ENCODE peak calls at places on chromosomes 13 and 19, in eight cellular contexts. One of them, this sample, is unnamed.

GRCh38 chr13:46551410-46552301 is 1.3 kb upstream of the LRCH1 start:
- DNase-seq in IMR-90: peak; percentile 75
- DNase-seq in GM23248: peak; percentile 88
- DNase-seq in body of pancreas: peak; percentile 86
- DNase-seq in HepG2: peak; percentile 61
- DNase-seq in ascending aorta: no peak
- DNase-seq in psoas muscle: peak; percentile 78
- DNase-seq in Peyer's patch: peak; percentile 87
- DNase-seq in this sample: peak; percentile 58

GRCh38 chr13:93227280-93227905 is 786 bp downstream of the GPC6 start:
- DNase-seq in IMR-90: peak; percentile 52
- DNase-seq in GM23248: peak; percentile 72
- DNase-seq in HepG2: peak; percentile 28
- DNase-seq in Peyer's patch: no peak
- DNase-seq in body of pancreas: no peak
- DNase-seq in psoas muscle: peak; percentile 34
- DNase-seq in ascending aorta: no peak
- DNase-seq in this sample: no peak

GRCh38 chr19:4088975-4089374 is 22.3 kb upstream of the ZBTB7A start:
- DNase-seq in Peyer's patch: no peak
- DNase-seq in ascending aorta: no peak
- DNase-seq in psoas muscle: no peak
- DNase-seq in GM23248: no peak
- DNase-seq in IMR-90: no peak
- DNase-seq in HepG2: no peak
- DNase-seq in body of pancreas: no peak
- DNase-seq in this sample: no peak

GRCh38 chr19:8005534-8006256 is at the start of gene ELAVL1:
- DNase-seq in IMR-90: peak; percentile 85
- DNase-seq in body of pancreas: peak; percentile 91
- DNase-seq in ascending aorta: peak; percentile 45
- DNase-seq in psoas muscle: peak; percentile 92
- DNase-seq in GM23248: peak; percentile 97
- DNase-seq in HepG2: peak; percentile 74
- DNase-seq in Peyer's patch: peak; percentile 95
- DNase-seq in this sample: peak; percentile 28

GRCh38 chr13:83895994-83896580 is 13.8 kb upstream of the SLITRK1 start:
- DNase-seq in ascending aorta: no peak
- DNase-seq in IMR-90: peak; percentile 6
- DNase-seq in HepG2: no peak
- DNase-seq in GM23248: no peak
- DNase-seq in Peyer's patch: no peak
- DNase-seq in psoas muscle: no peak
- DNase-seq in body of pancreas: no peak
- DNase-seq in this sample: no peak

GRCh38 chr19:339262-339887 is 5.2 kb downstream of the MIER2 start:
- DNase-seq in IMR-90: peak; percentile 22
- DNase-seq in ascending aorta: no peak
- DNase-seq in HepG2: no peak
- DNase-seq in psoas muscle: no peak
- DNase-seq in GM23248: peak; percentile 23
- DNase-seq in body of pancreas: no peak
- DNase-seq in Peyer's patch: peak; percentile 6
- DNase-seq in this sample: no peak

GRCh38 chr19:58468216-58468839 is 1.4 kb downstream of the ZNF324 start:
- DNase-seq in ascending aorta: no peak
- DNase-seq in IMR-90: peak; percentile 9
- DNase-seq in psoas muscle: no peak
- DNase-seq in HepG2: no peak
- DNase-seq in Peyer's patch: no peak
- DNase-seq in body of pancreas: no peak
- DNase-seq in GM23248: peak; percentile 27
- DNase-seq in this sample: no peak

GRCh38 chr19:33638167-33639033 is 16.6 kb downstream of the CHST8 start:
- DNase-seq in IMR-90: no peak
- DNase-seq in ascending aorta: no peak
- DNase-seq in GM23248: no peak
- DNase-seq in psoas muscle: no peak
- DNase-seq in body of pancreas: no peak
- DNase-seq in HepG2: no peak
- DNase-seq in Peyer's patch: no peak
- DNase-seq in this sample: no peak

GRCh38 chr19:18253716-18254115 is 20.5 kb downstream of the IQCN start:
- DNase-seq in GM23248: peak; percentile 58
- DNase-seq in HepG2: no peak
- DNase-seq in body of pancreas: no peak
- DNase-seq in IMR-90: no peak
- DNase-seq in psoas muscle: no peak
- DNase-seq in Peyer's patch: peak; percentile 72
- DNase-seq in ascending aorta: no peak
- DNase-seq in this sample: no peak

GRCh38 chr19:53908933-53909415 is at the start of gene CACNG7:
- DNase-seq in ascending aorta: no peak
- DNase-seq in Peyer's patch: no peak
- DNase-seq in GM23248: no peak
- DNase-seq in HepG2: no peak
- DNase-seq in psoas muscle: no peak
- DNase-seq in IMR-90: no peak
- DNase-seq in body of pancreas: no peak
- DNase-seq in this sample: no peak

GRCh38 chr13:80939581-80939980 is 598.7 kb upstream of the SPRY2 start:
- DNase-seq in ascending aorta: no peak
- DNase-seq in GM23248: no peak
- DNase-seq in body of pancreas: no peak
- DNase-seq in Peyer's patch: no peak
- DNase-seq in IMR-90: no peak
- DNase-seq in psoas muscle: no peak
- DNase-seq in HepG2: no peak
- DNase-seq in this sample: no peak

GRCh38 chr13:105336706-105337582 is 1198.5 kb downstream of the EFNB2 start:
- DNase-seq in body of pancreas: no peak
- DNase-seq in GM23248: no peak
- DNase-seq in psoas muscle: no peak
- DNase-seq in HepG2: no peak
- DNase-seq in Peyer's patch: no peak
- DNase-seq in IMR-90: peak; percentile 55
- DNase-seq in ascending aorta: no peak
- DNase-seq in this sample: no peak

GRCh38 chr13:44819245-44819644 is 170.0 kb downstream of the NUFIP1 start:
- DNase-seq in IMR-90: peak; percentile 95
- DNase-seq in Peyer's patch: no peak
- DNase-seq in GM23248: peak; percentile 73
- DNase-seq in psoas muscle: no peak
- DNase-seq in ascending aorta: no peak
- DNase-seq in HepG2: peak; percentile 57
- DNase-seq in body of pancreas: no peak
- DNase-seq in this sample: no peak

GRCh38 chr13:47148543-47148942 is 251.7 kb upstream of the HTR2A start:
- DNase-seq in psoas muscle: no peak
- DNase-seq in GM23248: no peak
- DNase-seq in ascending aorta: no peak
- DNase-seq in HepG2: no peak
- DNase-seq in body of pancreas: no peak
- DNase-seq in IMR-90: no peak
- DNase-seq in Peyer's patch: no peak
- DNase-seq in this sample: no peak

GRCh38 chr19:38293281-38293680 is 10.8 kb upstream of the C19orf33 start:
- DNase-seq in IMR-90: no peak
- DNase-seq in GM23248: no peak
- DNase-seq in ascending aorta: no peak
- DNase-seq in Peyer's patch: no peak
- DNase-seq in HepG2: no peak
- DNase-seq in psoas muscle: no peak
- DNase-seq in body of pancreas: no peak
- DNase-seq in this sample: no peak

GRCh38 chr19:58558623-58559274 is 338 bp upstream of the UBE2M start:
- DNase-seq in GM23248: peak; percentile 99
- DNase-seq in Peyer's patch: peak; percentile 99
- DNase-seq in HepG2: peak; percentile 95
- DNase-seq in ascending aorta: peak; percentile 92
- DNase-seq in body of pancreas: peak; percentile 99
- DNase-seq in IMR-90: peak; percentile 98
- DNase-seq in psoas muscle: peak; percentile 99
- DNase-seq in this sample: peak; percentile 94

GRCh38 chr19:44260695-44261446 is 1.2 kb downstream of the ZNF233 start:
- DNase-seq in body of pancreas: no peak
- DNase-seq in Peyer's patch: no peak
- DNase-seq in HepG2: peak; percentile 6
- DNase-seq in GM23248: peak; percentile 9
- DNase-seq in ascending aorta: no peak
- DNase-seq in psoas muscle: no peak
- DNase-seq in IMR-90: no peak
- DNase-seq in this sample: no peak

GRCh38 chr13:111880185-111880584 is 186.8 kb upstream of the SOX1 start:
- DNase-seq in body of pancreas: no peak
- DNase-seq in IMR-90: no peak
- DNase-seq in HepG2: no peak
- DNase-seq in Peyer's patch: no peak
- DNase-seq in GM23248: no peak
- DNase-seq in psoas muscle: no peak
- DNase-seq in ascending aorta: no peak
- DNase-seq in this sample: no peak

GRCh38 chr19:15828121-15828620 is 12.7 kb upstream of the OR10H1 start:
- DNase-seq in IMR-90: no peak
- DNase-seq in HepG2: no peak
- DNase-seq in Peyer's patch: no peak
- DNase-seq in body of pancreas: no peak
- DNase-seq in GM23248: no peak
- DNase-seq in ascending aorta: no peak
- DNase-seq in psoas muscle: no peak
- DNase-seq in this sample: no peak

GRCh38 chr13:109672545-109672944 is 113.8 kb downstream of the IRS2 start:
- DNase-seq in body of pancreas: no peak
- DNase-seq in IMR-90: peak; percentile 19
- DNase-seq in ascending aorta: no peak
- DNase-seq in Peyer's patch: no peak
- DNase-seq in psoas muscle: no peak
- DNase-seq in HepG2: no peak
- DNase-seq in GM23248: no peak
- DNase-seq in this sample: no peak

GRCh38 chr19:31276831-31277230 is 72.4 kb downstream of the TSHZ3 start:
- DNase-seq in ascending aorta: no peak
- DNase-seq in GM23248: no peak
- DNase-seq in IMR-90: no peak
- DNase-seq in psoas muscle: no peak
- DNase-seq in body of pancreas: no peak
- DNase-seq in HepG2: no peak
- DNase-seq in Peyer's patch: no peak
- DNase-seq in this sample: no peak

GRCh38 chr19:8241646-8242045 is 32.5 kb downstream of the CERS4 start:
- DNase-seq in Peyer's patch: no peak
- DNase-seq in HepG2: no peak
- DNase-seq in body of pancreas: no peak
- DNase-seq in psoas muscle: no peak
- DNase-seq in IMR-90: no peak
- DNase-seq in ascending aorta: no peak
- DNase-seq in GM23248: no peak
- DNase-seq in this sample: no peak

GRCh38 chr19:11931513-11931912 is 6.6 kb downstream of the ZNF700 start:
- DNase-seq in IMR-90: no peak
- DNase-seq in GM23248: no peak
- DNase-seq in body of pancreas: no peak
- DNase-seq in ascending aorta: no peak
- DNase-seq in Peyer's patch: no peak
- DNase-seq in psoas muscle: no peak
- DNase-seq in HepG2: no peak
- DNase-seq in this sample: no peak

GRCh38 chr13:33940898-33941297 is 122.9 kb downstream of the RFC3 start:
- DNase-seq in IMR-90: peak; percentile 4
- DNase-seq in ascending aorta: no peak
- DNase-seq in psoas muscle: no peak
- DNase-seq in Peyer's patch: no peak
- DNase-seq in GM23248: no peak
- DNase-seq in body of pancreas: no peak
- DNase-seq in HepG2: no peak
- DNase-seq in this sample: no peak

GRCh38 chr19:40600086-40600917 is 867 bp upstream of the LTBP4 start:
- DNase-seq in ascending aorta: no peak
- DNase-seq in psoas muscle: peak; percentile 46
- DNase-seq in GM23248: no peak
- DNase-seq in Peyer's patch: no peak
- DNase-seq in body of pancreas: no peak
- DNase-seq in HepG2: no peak
- DNase-seq in IMR-90: no peak
- DNase-seq in this sample: no peak
- H3K27me3 ChIP-seq in ascending aorta: no peaks in the 10 kb centered on the region
- H3K27me3 ChIP-seq in psoas muscle: no peaks in the 10 kb centered on the region
- H3K27me3 ChIP-seq in GM23248: peaks cover 32% of the 10 kb centered on the region
- H3K27me3 ChIP-seq in Peyer's patch: no peaks in the 10 kb centered on the region
- H3K27me3 ChIP-seq in body of pancreas: peaks cover 27% of the 10 kb centered on the region
- H3K27me3 ChIP-seq in HepG2: peaks cover 6% of the 10 kb centered on the region
- H3K27me3 ChIP-seq in IMR-90: no peaks in the 10 kb centered on the region
- H3K27me3 ChIP-seq in this sample: no peaks in the 10 kb centered on the region

GRCh38 chr19:50562329-50562728 is 5.9 kb downstream of the LRRC4B start:
- DNase-seq in psoas muscle: no peak
- DNase-seq in IMR-90: no peak
- DNase-seq in ascending aorta: no peak
- DNase-seq in GM23248: no peak
- DNase-seq in body of pancreas: no peak
- DNase-seq in Peyer's patch: no peak
- DNase-seq in HepG2: no peak
- DNase-seq in this sample: no peak
- H3K27me3 ChIP-seq in psoas muscle: no peaks in the 10 kb centered on the region
- H3K27me3 ChIP-seq in IMR-90: peaks cover 39% of the 10 kb centered on the region
- H3K27me3 ChIP-seq in ascending aorta: peaks cover 5% of the 10 kb centered on the region
- H3K27me3 ChIP-seq in GM23248: peaks cover 51% of the 10 kb centered on the region
- H3K27me3 ChIP-seq in body of pancreas: peaks cover 25% of the 10 kb centered on the region
- H3K27me3 ChIP-seq in Peyer's patch: no peaks in the 10 kb centered on the region
- H3K27me3 ChIP-seq in HepG2: peaks cover 5% of the 10 kb centered on the region
- H3K27me3 ChIP-seq in this sample: no peaks in the 10 kb centered on the region

GRCh38 chr13:52849727-52850395 is 1.4 kb upstream of the PCDH8 start:
- DNase-seq in body of pancreas: no peak
- DNase-seq in psoas muscle: no peak
- DNase-seq in ascending aorta: no peak
- DNase-seq in GM23248: no peak
- DNase-seq in IMR-90: no peak
- DNase-seq in Peyer's patch: no peak
- DNase-seq in HepG2: no peak
- DNase-seq in this sample: no peak
- H3K27me3 ChIP-seq in body of pancreas: peaks cover 24% of the 10 kb centered on the region
- H3K27me3 ChIP-seq in psoas muscle: no peaks in the 10 kb centered on the region
- H3K27me3 ChIP-seq in ascending aorta: peaks cover 30% of the 10 kb centered on the region
- H3K27me3 ChIP-seq in GM23248: peaks cover 28% of the 10 kb centered on the region
- H3K27me3 ChIP-seq in IMR-90: peaks cover 42% of the 10 kb centered on the region
- H3K27me3 ChIP-seq in Peyer's patch: no peaks in the 10 kb centered on the region
- H3K27me3 ChIP-seq in HepG2: no peaks in the 10 kb centered on the region
- H3K27me3 ChIP-seq in this sample: peaks cover 22% of the 10 kb centered on the region

DNA sequence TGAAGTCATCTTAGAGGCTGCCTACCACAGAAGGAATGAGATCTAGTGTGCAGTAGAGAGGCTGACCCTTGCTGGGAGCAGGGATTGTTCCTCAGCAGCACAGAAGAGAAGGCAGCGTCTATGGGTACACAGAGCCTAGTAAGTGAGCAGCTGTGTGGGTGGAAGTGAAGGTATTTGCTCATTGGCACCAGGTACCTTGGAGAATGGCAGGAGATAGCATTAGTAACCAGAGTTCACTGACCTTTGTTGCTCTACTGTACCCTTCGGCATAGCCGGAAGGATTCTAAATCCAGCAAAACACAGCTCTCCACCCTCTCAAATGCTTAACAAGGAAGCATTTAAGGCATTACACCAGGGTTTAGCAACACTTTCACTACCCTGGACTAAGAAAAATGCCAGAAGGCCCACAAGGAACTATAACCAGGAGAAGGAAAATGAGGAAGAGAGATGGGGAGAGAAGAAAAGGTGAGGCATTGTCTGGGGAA is 12.3 kb downstream of the SOX21 start:
- DNase-seq in HepG2: no peak
- DNase-seq in IMR-90: no peak
- DNase-seq in psoas muscle: no peak
- DNase-seq in body of pancreas: no peak
- DNase-seq in Peyer's patch: no peak
- DNase-seq in GM23248: no peak
- DNase-seq in ascending aorta: no peak
- DNase-seq in this sample: no peak
- H3K27me3 ChIP-seq in HepG2: peaks cover 13% of the 10 kb centered on the region
- H3K27me3 ChIP-seq in IMR-90: peaks cover 65% of the 10 kb centered on the region
- H3K27me3 ChIP-seq in psoas muscle: no peaks in the 10 kb centered on the region
- H3K27me3 ChIP-seq in body of pancreas: peaks cover 4% of the 10 kb centered on the region
- H3K27me3 ChIP-seq in Peyer's patch: no peaks in the 10 kb centered on the region
- H3K27me3 ChIP-seq in GM23248: peaks cover 78% of the 10 kb centered on the region
- H3K27me3 ChIP-seq in ascending aorta: peaks cover 5% of the 10 kb centered on the region
- H3K27me3 ChIP-seq in this sample: peaks cover 2% of the 10 kb centered on the region